ENCODE peak calls at places on chromosomes 6 and 20, in four cellular contexts. V is Panc1; E is lung; F is CD8-positive, alpha-beta T cell. P is an unnamed sample.

GRCh38 chr20:40286991-40287531 is 402.0 kb downstream of the MAFB start:
- DNase-seq in E (peak; percentile 68), V (no peak), F (no peak), P (peak; percentile 90)

GRCh38 chr6:138657026-138657425 is 116.5 kb upstream of the CCDC28A start:
- DNase-seq in E (no peak), V (no peak), F (no peak), P (no peak)

GRCh38 chr6:113077794-113078193 is 730.7 kb downstream of the RFPL4B start:
- DNase-seq in V (no peak), E (no peak), F (no peak), P (peak; percentile 50)

GRCh38 chr20:62826646-62827322 is 9.9 kb downstream of the COL9A3 start:
- DNase-seq in V (no peak), F (peak; percentile 13), E (no peak), P (no peak)

GRCh38 chr20:856361-856775 is 22.9 kb downstream of the FAM110A start:
- DNase-seq in V (peak; percentile 67), F (peak; percentile 71), E (no peak), P (peak; percentile 99)

GRCh38 chr20:62032606-62033368 is 32.9 kb downstream of the TAF4 start:
- DNase-seq in V (no peak), F (no peak), E (no peak), P (no peak)

GRCh38 chr6:36743032-36743431 is 45.4 kb downstream of the RAB44 start:
- DNase-seq in F (no peak), E (no peak), V (no peak), P (no peak)

GRCh38 chr6:38207371-38207770 is 387.8 kb downstream of the ZFAND3 start:
- DNase-seq in F (no peak), V (no peak), E (no peak), P (no peak)

GRCh38 chr6:4607793-4608192 is 168.4 kb upstream of the CDYL start:
- DNase-seq in V (no peak), F (no peak), E (no peak), P (no peak)

GRCh38 chr6:75393806-75394205 is 99.8 kb downstream of the FILIP1 start:
- DNase-seq in E (no peak), V (no peak), F (no peak), P (no peak)

GRCh38 chr20:38290829-38291581 is 13.0 kb upstream of the BPI start:
- DNase-seq in E (no peak), V (no peak), F (no peak), P (no peak)

GRCh38 chr20:17500826-17501225 is 30.4 kb downstream of the BFSP1 start:
- DNase-seq in E (no peak), V (no peak), F (no peak), P (no peak)

GRCh38 chr6:106128981-106129761 is 43.0 kb downstream of the PRDM1 start:
- DNase-seq in V (no peak), E (no peak), F (no peak), P (peak; percentile 86)

GRCh38 chr6:87929843-87930288 is 117.8 kb upstream of the SPACA1 start:
- DNase-seq in E (peak; percentile 87), V (peak; percentile 64), F (peak; percentile 39), P (peak; percentile 68)

GRCh38 chr6:36241728-36242127 is 28.1 kb upstream of the PNPLA1 start:
- DNase-seq in F (no peak), E (no peak), V (no peak), P (no peak)

GRCh38 chr6:10692965-10693538 is 1.4 kb downstream of the C6orf52 start:
- DNase-seq in V (no peak), E (no peak), F (no peak), P (peak; percentile 18)

GRCh38 chr6:168428052-168428829 is 12.7 kb upstream of the SMOC2 start:
- DNase-seq in E (no peak), V (no peak), F (no peak), P (no peak)

GRCh38 chr6:7911345-7911725 is 747 bp upstream of the TXNDC5 start:
- DNase-seq in F (no peak), V (no peak), E (no peak), P (peak; percentile 72)

GRCh38 chr20:10985536-10985935 is 311.7 kb upstream of the JAG1 start:
- DNase-seq in F (no peak), V (no peak), E (no peak), P (no peak)

GRCh38 chr6:167219967-167220512 is 62.3 kb upstream of the GPR31 start:
- DNase-seq in V (no peak), F (no peak), E (no peak), P (no peak)

GRCh38 chr6:31558631-31559500 is 11.5 kb downstream of the NFKBIL1 start:
- DNase-seq in V (no peak), E (peak; percentile 56), F (peak; percentile 80), P (no peak)

GRCh38 chr6:68533339-68533795 is 101.7 kb upstream of the ADGRB3 start:
- DNase-seq in E (no peak), F (no peak), V (no peak), P (no peak)

GRCh38 chr6:149961728-149962425 is 1.9 kb upstream of the ULBP1 start:
- DNase-seq in V (no peak), E (no peak), F (peak; percentile 62), P (no peak)

GRCh38 chr6:34564181-34564580 is 8.1 kb upstream of the SPDEF start:
- DNase-seq in E (no peak), V (no peak), F (no peak), P (no peak)

GRCh38 chr6:110999634-111000270 is 17.9 kb downstream of the RPF2 start:
- DNase-seq in E (no peak), F (no peak), V (no peak), P (no peak)

GRCh38 chr6:44470106-44470446 is 82.6 kb downstream of the CDC5L start:
- DNase-seq in V (no peak), F (no peak), E (no peak), P (peak; percentile 12)

GRCh38 chr6:143449731-143450452 is 603 bp downstream of the ADAT2 start:
- DNase-seq in E (no peak), F (peak; percentile 62), V (no peak), P (no peak)

GRCh38 chr6:128841518-128841917 is 41.4 kb upstream of the LAMA2 start:
- DNase-seq in V (no peak), F (no peak), E (no peak), P (no peak)

GRCh38 chr6:147281895-147282565 is 77.8 kb downstream of the STXBP5 start:
- DNase-seq in E (no peak), V (no peak), F (no peak), P (no peak)

GRCh38 chr6:147282566-147282959 is 78.3 kb downstream of the STXBP5 start:
- DNase-seq in V (no peak), F (no peak), E (no peak), P (no peak)

GRCh38 chr6:147283460-147283859 is 79.2 kb downstream of the STXBP5 start:
- DNase-seq in F (no peak), E (no peak), V (no peak), P (no peak)

GRCh38 chr6:147287869-147288271 is 83.7 kb downstream of the STXBP5 start:
- DNase-seq in F (no peak), V (peak; percentile 7), E (no peak), P (peak; percentile 68)

DNA sequence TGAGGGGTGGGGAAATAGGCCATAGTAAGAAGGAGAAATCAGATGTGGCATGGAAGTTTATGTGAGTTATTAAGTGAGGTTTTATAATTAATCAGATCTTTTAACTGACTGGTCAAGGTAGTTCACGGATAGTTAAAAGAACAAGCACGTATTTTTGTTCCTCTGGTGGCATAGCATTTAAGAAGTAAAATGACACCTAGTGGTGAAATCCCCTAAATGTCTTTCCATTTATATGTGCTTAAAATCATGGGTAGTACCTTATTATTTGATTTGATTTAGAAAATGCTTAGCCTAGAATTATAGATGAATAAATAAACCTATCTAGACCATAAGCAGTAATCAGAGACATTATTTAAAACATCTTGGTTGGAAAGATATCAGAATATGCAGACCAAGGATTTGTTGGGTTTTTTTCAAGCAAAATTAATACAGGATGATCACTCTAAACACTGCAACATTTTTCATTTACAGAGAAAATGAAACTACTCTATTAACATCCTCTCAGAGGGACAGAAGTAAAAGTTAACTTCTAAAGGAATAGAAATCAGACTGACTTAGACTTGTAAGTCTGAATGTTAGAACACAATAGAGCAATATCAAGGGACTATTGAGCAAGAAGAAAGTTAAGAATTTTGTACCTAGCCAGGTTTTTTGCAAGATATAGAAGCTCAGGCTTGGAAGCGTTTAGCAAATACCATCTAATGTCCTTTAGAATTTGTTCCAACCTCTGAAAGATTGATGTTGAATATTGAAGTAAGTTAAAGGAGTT is 81.1 kb downstream of the STXBP5 start:
- DNase-seq in V (peak; percentile 24), F (no peak), E (no peak), P (no peak)
- TF ChIP-seq CTCF in V (peak; percentile 61), F (peak; percentile 59), E (peak; percentile 29), P (peak; percentile 69)

DNA sequence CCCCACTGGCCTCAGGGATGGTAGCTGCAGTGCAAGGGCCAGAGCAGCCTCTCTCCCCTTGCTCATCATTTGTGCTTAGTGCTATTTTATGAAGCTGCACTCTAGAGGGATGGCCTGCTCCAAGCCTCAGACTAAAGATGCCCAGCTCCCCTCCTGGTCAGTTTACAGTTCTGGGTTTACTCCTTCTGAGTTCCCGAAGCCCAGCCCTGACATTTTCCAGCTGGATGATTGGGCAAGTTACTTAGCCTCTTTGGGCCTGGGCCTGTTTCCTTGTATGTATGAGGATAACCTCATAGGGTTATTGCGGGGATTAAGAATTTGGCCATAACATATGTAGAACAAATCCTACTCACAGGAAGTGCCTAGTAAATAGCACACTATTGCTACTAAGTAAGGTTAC is 31.8 kb upstream of the EMILIN3 start:
- DNase-seq in F (no peak), V (no peak), E (no peak), P (no peak)
- H3K27ac ChIP-seq in F (no peak overlapping the region), V (no peak overlapping the region), E (no peak overlapping the region), P (no peak overlapping the region)

DNA sequence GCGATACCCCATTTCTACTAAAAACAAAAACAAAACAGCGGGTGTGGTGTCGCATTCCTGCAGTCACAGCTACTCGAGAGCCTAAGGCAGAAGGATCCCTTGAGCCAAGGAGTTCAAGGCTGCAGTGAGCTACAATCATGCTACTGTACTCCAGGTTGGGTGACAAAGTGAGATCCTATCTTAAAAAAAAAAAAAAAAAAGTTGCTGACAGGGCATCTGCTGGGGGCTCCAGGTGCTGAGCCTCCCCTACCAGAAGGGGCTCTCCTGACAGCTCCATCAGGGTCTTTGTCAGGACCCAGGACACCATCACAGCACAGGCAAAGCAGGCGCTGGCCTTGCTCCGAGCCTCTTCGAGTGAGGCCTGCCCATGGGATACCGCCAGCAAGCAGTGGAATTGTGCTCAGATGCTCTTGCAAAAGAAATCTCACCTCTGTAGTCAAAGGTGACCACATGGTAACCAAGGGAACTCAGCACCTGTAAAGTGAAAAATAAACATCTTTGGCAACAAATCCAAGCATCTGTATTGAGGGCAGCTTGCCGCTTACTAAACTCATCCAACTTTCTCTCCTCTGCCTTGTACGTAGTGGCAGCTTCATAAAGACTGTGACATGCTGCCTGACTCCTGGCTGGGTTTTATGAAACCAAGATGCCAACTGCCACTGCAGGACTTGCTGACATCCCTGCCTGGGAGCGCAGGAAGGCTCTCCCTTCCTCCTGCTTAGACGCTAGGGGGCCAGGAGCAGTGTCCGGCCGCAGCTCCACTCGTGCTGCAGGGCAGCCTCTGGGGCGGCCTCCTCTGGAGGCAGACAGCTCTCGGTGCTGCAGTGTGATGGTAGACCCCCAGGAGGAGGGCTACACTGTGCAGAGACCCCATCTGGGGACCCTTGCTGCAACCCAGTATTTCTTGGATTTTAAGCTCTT is 66.9 kb downstream of the PYGB start:
- DNase-seq in F (no peak), E (no peak), V (no peak), P (no peak)
- TF ChIP-seq CTCF in F (no peak), E (no peak), V (no peak), P (no peak)

DNA sequence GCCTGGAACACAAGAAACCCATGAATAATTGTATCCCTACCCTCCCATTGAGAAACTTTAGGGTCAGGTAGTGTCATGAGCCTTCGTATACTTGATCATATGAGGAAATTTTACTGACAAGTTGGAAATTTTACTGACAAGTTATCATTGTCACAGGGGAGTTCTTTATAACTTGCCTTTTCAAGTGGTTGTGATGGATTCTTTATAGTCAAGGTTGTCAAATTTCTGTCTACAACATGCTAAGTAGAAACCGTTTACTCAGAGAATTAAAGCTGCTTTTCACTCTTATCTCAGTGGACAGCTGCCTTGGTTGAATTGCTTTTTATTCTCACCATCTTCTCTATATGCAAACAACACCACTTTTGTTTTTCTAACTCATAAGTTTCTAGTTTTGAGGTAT is 1286.4 kb downstream of the EPHA7 start:
- DNase-seq in V (no peak), F (no peak), E (no peak), P (no peak)
- H3K27ac ChIP-seq in V (no peak overlapping the region), F (no peak overlapping the region), E (no peak overlapping the region), P (no peak overlapping the region)